ENCODE peak calls at places on chromosome 3, in seven cellular contexts. E, O, D, N, H, Y and V are unnamed samples.

GRCh38 chr3:42387802-42388651 is 22.4 kb downstream of the LYZL4 start:
- DNase-seq in D (peak), O (no peak), Y (no peak), H (peak), E (peak), N (no peak), V (no peak)

GRCh38 chr3:110620118-110620517 is 451.5 kb upstream of the NECTIN3 start:
- DNase-seq in H (no peak), O (no peak), D (no peak), N (no peak), E (no peak), Y (no peak), V (no peak)

GRCh38 chr3:10357592-10358308 is 36.8 kb upstream of the SEC13 start:
- DNase-seq in O (peak), Y (peak), N (no peak), D (no peak), E (peak), H (peak), V (no peak)

GRCh38 chr3:145637105-145637504 is 523.9 kb downstream of the PLOD2 start:
- DNase-seq in O (no peak), N (no peak), E (no peak), H (no peak), Y (no peak), D (no peak), V (no peak)

GRCh38 chr3:102733811-102734574 is 299.2 kb downstream of the ZPLD1 start:
- DNase-seq in E (peak), Y (no peak), H (peak), D (no peak), O (peak), N (no peak), V (no peak)

GRCh38 chr3:187292631-187293513 is 1.3 kb upstream of the MASP1 start:
- DNase-seq in D (no peak), O (no peak), Y (no peak), N (no peak), H (no peak), E (no peak), V (no peak)

GRCh38 chr3:177642042-177642441 is 444.8 kb upstream of the TBL1XR1 start:
- DNase-seq in Y (no peak), D (no peak), O (no peak), E (no peak), N (no peak), H (no peak), V (no peak)

GRCh38 chr3:188208751-188209433 is 54.9 kb downstream of the LPP start:
- DNase-seq in O (no peak), N (no peak), H (peak), D (no peak), E (peak), Y (no peak), V (no peak)

GRCh38 chr3:190048831-190049541 is 71.7 kb downstream of the P3H2 start:
- DNase-seq in O (peak), H (peak), Y (no peak), E (peak), N (no peak), D (peak), V (no peak)

GRCh38 chr3:126352476-126353454 is 4.4 kb downstream of the KLF15 start:
- DNase-seq in O (no peak), D (no peak), Y (no peak), N (peak), H (peak), E (peak), V (no peak)

GRCh38 chr3:156388469-156389150 is 166.3 kb downstream of the SSR3 start:
- DNase-seq in Y (no peak), O (peak), N (no peak), D (peak), H (peak), E (peak), V (no peak)

GRCh38 chr3:35761311-35761710 is 122.0 kb downstream of the ARPP21 start:
- DNase-seq in H (no peak), E (no peak), D (no peak), N (no peak), Y (no peak), O (no peak), V (no peak)

GRCh38 chr3:134054881-134055280 is 25.2 kb upstream of the SLCO2A1 start:
- DNase-seq in E (no peak), D (no peak), N (no peak), Y (no peak), O (peak), H (no peak), V (no peak)

GRCh38 chr3:177597325-177598109 is 400.2 kb upstream of the TBL1XR1 start:
- DNase-seq in H (peak), N (peak), E (peak), Y (peak), D (peak), O (peak), V (no peak)

GRCh38 chr3:176561826-176562225 is 635.5 kb downstream of the TBL1XR1 start:
- DNase-seq in N (no peak), H (no peak), Y (no peak), D (no peak), O (no peak), E (no peak), V (no peak)

GRCh38 chr3:55903680-55904079 is 416.6 kb upstream of the WNT5A start:
- DNase-seq in Y (no peak), H (no peak), E (no peak), N (no peak), O (no peak), D (no peak), V (no peak)

GRCh38 chr3:37198996-37199395 is 24.6 kb upstream of the LRRFIP2 start:
- DNase-seq in N (no peak), D (no peak), E (peak), O (no peak), Y (no peak), H (peak), V (no peak)

GRCh38 chr3:197508511-197508910 is 47.3 kb downstream of the BDH1 start:
- DNase-seq in Y (no peak), E (no peak), O (no peak), N (no peak), D (no peak), H (no peak), V (no peak)

GRCh38 chr3:55500555-55501340 is 13.6 kb upstream of the WNT5A start:
- DNase-seq in O (no peak), Y (no peak), N (no peak), E (no peak), D (no peak), H (no peak), V (no peak)

GRCh38 chr3:44522494-44522933 is 32.5 kb upstream of the ZKSCAN7 start:
- DNase-seq in Y (no peak), E (no peak), H (no peak), N (no peak), O (no peak), D (no peak), V (no peak)

GRCh38 chr3:126678691-126679317 is 23.9 kb upstream of the TXNRD3 start:
- DNase-seq in E (no peak), O (no peak), H (no peak), Y (no peak), N (no peak), D (no peak), V (no peak)

GRCh38 chr3:141000027-141000663 is 51.0 kb upstream of the SPSB4 start:
- DNase-seq in H (peak), D (peak), E (peak), N (peak), Y (peak), O (peak), V (peak)

GRCh38 chr3:39107874-39108308 is 411 bp downstream of the TTC21A start:
- DNase-seq in N (no peak), Y (no peak), D (no peak), E (peak), H (no peak), O (no peak), V (no peak)

GRCh38 chr3:29317659-29318173 is 36.8 kb downstream of the RBMS3 start:
- DNase-seq in D (peak), N (no peak), O (no peak), Y (no peak), H (no peak), E (no peak), V (no peak)

GRCh38 chr3:126117786-126118185 is 33.9 kb upstream of the SLC41A3 start:
- DNase-seq in Y (no peak), N (no peak), E (no peak), O (no peak), D (no peak), H (no peak), V (peak)

GRCh38 chr3:155425351-155425750 is 131.9 kb upstream of the STRIT1 start:
- DNase-seq in Y (no peak), E (no peak), O (no peak), H (no peak), D (no peak), N (no peak), V (no peak)

GRCh38 chr3:121648219-121648958 is 12.3 kb downstream of the HCLS1 start:
- DNase-seq in D (no peak), E (peak), Y (no peak), N (no peak), O (no peak), H (peak), V (no peak)

GRCh38 chr3:15148614-15149013 is 49.7 kb upstream of the RBSN start:
- DNase-seq in E (peak), O (no peak), D (no peak), Y (peak), N (peak), H (peak), V (no peak)

GRCh38 chr3:100957407-100958100 is 35.7 kb downstream of the ABI3BP start:
- DNase-seq in O (no peak), H (peak), Y (no peak), N (no peak), D (no peak), E (peak), V (no peak)

GRCh38 chr3:49397470-49397869 is 14.3 kb downstream of the RHOA start:
- DNase-seq in D (peak), Y (peak), O (no peak), N (no peak), E (peak), H (peak), V (no peak)

GRCh38 chr3:49406571-49407565 is 4.9 kb downstream of the RHOA start:
- DNase-seq in Y (no peak), H (no peak), E (no peak), N (no peak), D (no peak), O (no peak), V (no peak)

GRCh38 chr3:49399467-49399866 is 12.3 kb downstream of the RHOA start:
- DNase-seq in Y (no peak), N (no peak), D (no peak), O (no peak), E (no peak), H (peak), V (no peak)

GRCh38 chr3:49403891-49404290 is 7.9 kb downstream of the RHOA start:
- DNase-seq in Y (no peak), N (no peak), O (no peak), D (no peak), H (no peak), E (no peak), V (no peak)

GRCh38 chr3:49401758-49402157 is 10.0 kb downstream of the RHOA start:
- DNase-seq in H (no peak), Y (no peak), E (no peak), D (no peak), N (no peak), O (no peak), V (no peak)
- TF ChIP-seq CTCF in H (no peak), Y (no peak), E (no peak), D (no peak), N (no peak), O (no peak), V (no peak)

DNA sequence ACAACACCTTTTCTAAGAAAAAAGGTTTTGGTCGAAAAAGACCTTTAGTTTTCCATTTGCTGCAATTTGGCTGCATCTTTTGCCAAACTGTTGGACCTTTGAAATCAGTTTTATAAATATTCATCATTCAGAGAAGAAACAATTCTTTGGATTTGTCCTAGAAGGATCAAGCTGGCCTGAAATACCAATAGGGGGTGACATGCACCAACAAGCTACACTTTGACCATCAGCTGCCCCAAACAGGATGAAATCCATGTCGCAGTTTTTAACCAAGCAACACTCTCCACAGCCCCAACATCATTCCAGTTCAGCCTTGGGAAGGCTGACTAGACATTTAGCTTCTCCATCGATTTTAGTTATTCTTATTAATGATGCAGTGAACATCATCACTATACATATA is 9.8 kb downstream of the RPL15 start:
- DNase-seq in N (no peak), Y (no peak), O (no peak), D (no peak), H (no peak), E (no peak), V (no peak)
- TF ChIP-seq CTCF in N (peak), Y (no peak), O (no peak), D (peak), H (peak), E (peak), V (no peak)

GRCh38 chr3:196227629-196228493 is 11.5 kb downstream of the SLC51A start:
- DNase-seq in H (no peak), Y (peak), E (peak), D (no peak), O (no peak), N (no peak), V (no peak)
- TF ChIP-seq CTCF in H (no peak), Y (no peak), E (no peak), D (no peak), O (no peak), N (no peak), V (no peak)

DNA sequence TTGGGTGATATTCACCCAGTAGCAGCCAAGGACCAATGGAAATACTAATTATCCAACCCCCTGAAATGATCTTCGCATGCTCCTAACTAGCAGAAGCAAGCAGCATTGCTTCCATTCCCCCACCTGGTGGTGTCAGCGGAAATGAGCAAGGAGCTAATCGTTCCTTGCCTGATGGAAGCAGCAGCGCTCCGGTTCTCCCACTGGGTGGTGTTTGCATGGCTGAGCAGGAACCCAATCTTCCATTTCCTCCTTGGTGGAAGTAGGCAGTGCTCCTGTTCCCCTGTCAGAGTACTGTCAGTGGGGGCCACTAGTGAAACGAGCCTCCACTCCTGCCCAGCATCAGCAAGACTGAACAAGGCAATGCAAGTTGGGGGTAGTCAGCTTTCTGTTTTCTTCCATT is 311.5 kb downstream of the CACNA2D3 start:
- DNase-seq in O (no peak), H (no peak), E (no peak), Y (peak), D (no peak), N (no peak), V (peak)
- TF ChIP-seq CTCF in O (peak), H (no peak), E (no peak), Y (peak), D (no peak), N (no peak), V (peak)

GRCh38 chr3:31692714-31693113 is 160.0 kb downstream of the STT3B start:
- DNase-seq in D (no peak), O (no peak), Y (no peak), N (no peak), H (no peak), E (no peak), V (no peak)
- TF ChIP-seq CTCF in D (no peak), O (no peak), Y (no peak), N (no peak), H (peak), E (no peak), V (no peak)

DNA sequence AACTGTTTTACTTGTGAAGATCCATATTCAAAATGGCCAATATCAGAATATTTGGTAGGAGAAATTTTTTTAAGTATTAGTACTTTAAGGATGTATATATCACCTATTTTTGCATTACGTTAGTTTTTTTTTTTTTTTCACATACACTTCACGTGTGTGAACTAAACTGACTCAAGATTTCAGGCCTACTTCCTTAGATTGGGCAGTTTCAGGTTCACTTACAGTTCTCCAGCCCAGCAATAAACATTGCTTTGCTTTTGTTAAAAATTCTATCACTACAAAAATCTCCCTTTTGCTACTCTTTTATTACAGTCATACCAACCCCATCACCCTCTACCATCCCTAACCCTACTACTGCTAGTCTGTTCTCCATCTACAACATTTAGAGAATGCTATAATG is 183.6 kb downstream of the KCNH8 start:
- DNase-seq in Y (no peak), N (no peak), D (no peak), H (no peak), E (no peak), O (no peak), V (no peak)
- TF ChIP-seq CTCF in Y (no peak), N (no peak), D (no peak), H (no peak), E (no peak), O (no peak), V (no peak)

DNA sequence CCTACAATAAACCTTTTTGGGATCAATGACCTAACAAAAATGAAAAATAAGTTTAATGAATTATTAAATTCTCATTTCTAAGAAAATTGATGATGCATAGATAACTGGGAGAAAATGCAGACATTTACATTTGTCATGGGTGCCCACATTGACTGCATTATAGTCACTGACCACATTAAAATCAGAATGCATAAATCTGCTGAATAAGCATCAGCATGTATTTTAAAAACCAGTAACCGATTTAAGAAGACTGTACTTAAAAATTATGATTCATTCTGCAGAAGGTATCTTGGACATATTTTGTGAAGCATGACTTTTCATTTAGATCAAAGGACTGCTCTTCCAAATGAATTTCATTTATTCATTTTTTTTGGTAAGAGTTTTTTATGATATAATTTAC is 11.7 kb downstream of the KCNH8 start:
- DNase-seq in Y (no peak), O (no peak), E (no peak), D (no peak), H (no peak), N (no peak), V (no peak)
- TF ChIP-seq CTCF in Y (no peak), O (no peak), E (no peak), D (no peak), H (no peak), N (no peak), V (no peak)

GRCh38 chr3:169044341-169045113 is 619.0 kb downstream of the MECOM start:
- DNase-seq in Y (no peak), H (peak), N (no peak), E (peak), D (peak), O (peak), V (no peak)

GRCh38 chr3:169041677-169042171 is 621.8 kb downstream of the MECOM start:
- DNase-seq in H (peak), N (no peak), O (peak), E (peak), Y (peak), D (peak), V (no peak)
- TF ChIP-seq CTCF in H (peak), N (peak), O (peak), E (peak), Y (peak), D (peak), V (peak)

GRCh38 chr3:13841826-13842225 is 38.0 kb downstream of the WNT7A start:
- DNase-seq in H (no peak), N (no peak), D (no peak), E (no peak), O (no peak), Y (no peak), V (no peak)

GRCh38 chr3:13842226-13842625 is 37.6 kb downstream of the WNT7A start:
- DNase-seq in O (no peak), H (no peak), E (no peak), D (no peak), N (no peak), Y (no peak), V (no peak)

GRCh38 chr3:13844286-13844685 is 35.6 kb downstream of the WNT7A start:
- DNase-seq in H (no peak), Y (no peak), D (no peak), N (no peak), O (no peak), E (no peak), V (no peak)

GRCh38 chr3:13844911-13845310 is 35.0 kb downstream of the WNT7A start:
- DNase-seq in Y (no peak), D (no peak), E (no peak), H (no peak), N (no peak), O (no peak), V (no peak)

GRCh38 chr3:13843351-13843750 is 36.5 kb downstream of the WNT7A start:
- DNase-seq in H (no peak), D (no peak), E (no peak), O (no peak), N (no peak), Y (no peak), V (no peak)
- TF ChIP-seq CTCF in H (no peak), D (no peak), E (no peak), O (no peak), N (no peak), Y (no peak), V (no peak)